ENCODE peak calls at places on chromosome X, in five cellular contexts. One of them, this sample, is unnamed.

GRCh38 chrX:18701621-18702361 is 5.7 kb upstream of the PPEF1 start:
- DNase-seq in mesendoderm: no peak
- DNase-seq in IMR-90: peak
- DNase-seq in mesenchymal stem cell: peak
- DNase-seq in H9: no peak
- DNase-seq in this sample: no peak

GRCh38 chrX:40434947-40435346 is 145.8 kb upstream of the ATP6AP2 start:
- DNase-seq in mesenchymal stem cell: peak
- DNase-seq in mesendoderm: peak
- DNase-seq in IMR-90: peak
- DNase-seq in H9: peak
- DNase-seq in this sample: no peak

GRCh38 chrX:109294097-109294815 is 187.6 kb downstream of the GUCY2F start:
- DNase-seq in mesendoderm: no peak
- DNase-seq in H9: no peak
- DNase-seq in mesenchymal stem cell: no peak
- DNase-seq in IMR-90: no peak
- DNase-seq in this sample: no peak

GRCh38 chrX:148500428-148501120 is at the start of gene AFF2:
- DNase-seq in mesenchymal stem cell: peak
- DNase-seq in IMR-90: no peak
- DNase-seq in mesendoderm: peak
- DNase-seq in H9: peak
- DNase-seq in this sample: peak

GRCh38 chrX:9279271-9279596 is 185.6 kb upstream of the TBL1X start:
- DNase-seq in H9: no peak
- DNase-seq in mesenchymal stem cell: peak
- DNase-seq in mesendoderm: no peak
- DNase-seq in IMR-90: peak
- DNase-seq in this sample: no peak

GRCh38 chrX:109873983-109874382 is 128.9 kb upstream of the TMEM164 start:
- DNase-seq in H9: no peak
- DNase-seq in mesendoderm: no peak
- DNase-seq in IMR-90: no peak
- DNase-seq in mesenchymal stem cell: no peak
- DNase-seq in this sample: no peak

GRCh38 chrX:15721911-15722310 is 16.2 kb upstream of the CA5B start:
- DNase-seq in mesenchymal stem cell: no peak
- DNase-seq in mesendoderm: no peak
- DNase-seq in H9: no peak
- DNase-seq in IMR-90: peak
- DNase-seq in this sample: no peak

GRCh38 chrX:134396174-134396573 is 63.8 kb upstream of the HPRT1 start:
- DNase-seq in mesenchymal stem cell: peak
- DNase-seq in IMR-90: peak
- DNase-seq in H9: no peak
- DNase-seq in mesendoderm: no peak
- DNase-seq in this sample: no peak

GRCh38 chrX:2548731-2549423 is 48.1 kb upstream of the DHRSX start:
- DNase-seq in mesendoderm: peak
- DNase-seq in mesenchymal stem cell: no peak
- DNase-seq in IMR-90: no peak
- DNase-seq in H9: peak
- DNase-seq in this sample: no peak

GRCh38 chrX:71928856-71929255 is 18.2 kb downstream of the NHSL2 start:
- DNase-seq in H9: no peak
- DNase-seq in IMR-90: no peak
- DNase-seq in mesenchymal stem cell: no peak
- DNase-seq in mesendoderm: no peak
- DNase-seq in this sample: no peak

GRCh38 chrX:153571159-153571908 is 27.6 kb downstream of the CCNQ start:
- DNase-seq in H9: no peak
- DNase-seq in IMR-90: no peak
- DNase-seq in mesenchymal stem cell: no peak
- DNase-seq in mesendoderm: no peak
- DNase-seq in this sample: no peak

DNA sequence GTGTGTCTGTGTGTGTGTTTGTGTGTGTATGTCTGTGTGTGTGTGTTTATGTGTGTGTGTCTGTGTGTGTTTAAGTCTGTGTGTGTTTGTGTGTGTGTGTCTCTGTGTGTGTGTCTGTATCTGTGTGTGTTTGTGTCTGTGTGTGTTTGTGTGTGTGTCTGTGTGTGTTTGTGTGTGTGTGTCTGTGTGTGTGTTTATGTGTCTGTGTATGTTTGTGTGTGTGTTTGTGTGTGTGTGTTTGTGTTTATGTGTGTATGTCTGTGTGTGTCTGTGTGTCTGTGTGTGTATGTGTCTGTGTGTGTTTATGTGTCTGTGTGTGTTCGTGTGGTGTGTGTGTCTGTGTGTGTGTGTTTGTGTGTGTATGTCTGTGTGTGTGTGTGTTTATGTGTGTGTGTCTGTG is 11.4 kb downstream of the IL9R start:
- DNase-seq in mesenchymal stem cell: peak
- DNase-seq in H9: no peak
- DNase-seq in mesendoderm: peak
- DNase-seq in IMR-90: no peak
- DNase-seq in this sample: no peak
- H3K23ac ChIP-seq in mesenchymal stem cell: no peak
- H3K23ac ChIP-seq in H9: no peak
- H3K23ac ChIP-seq in mesendoderm: no peak
- H3K23ac ChIP-seq in IMR-90: no peak
- H3K23ac ChIP-seq in this sample: no peak

GRCh38 chrX:793216-793770 is 162.7 kb downstream of the SHOX start:
- DNase-seq in mesendoderm: no peak
- DNase-seq in H9: peak
- DNase-seq in mesenchymal stem cell: no peak
- DNase-seq in IMR-90: no peak
- DNase-seq in this sample: no peak

GRCh38 chrX:791479-792034 is 161.0 kb downstream of the SHOX start:
- DNase-seq in mesenchymal stem cell: no peak
- DNase-seq in H9: peak
- DNase-seq in mesendoderm: peak
- DNase-seq in IMR-90: no peak
- DNase-seq in this sample: no peak

GRCh38 chrX:789096-789495 is 158.5 kb downstream of the SHOX start:
- DNase-seq in mesendoderm: no peak
- DNase-seq in IMR-90: no peak
- DNase-seq in H9: no peak
- DNase-seq in mesenchymal stem cell: no peak
- DNase-seq in this sample: no peak

GRCh38 chrX:790031-790430 is 159.4 kb downstream of the SHOX start:
- DNase-seq in mesendoderm: peak
- DNase-seq in IMR-90: no peak
- DNase-seq in H9: peak
- DNase-seq in mesenchymal stem cell: no peak
- DNase-seq in this sample: no peak

DNA sequence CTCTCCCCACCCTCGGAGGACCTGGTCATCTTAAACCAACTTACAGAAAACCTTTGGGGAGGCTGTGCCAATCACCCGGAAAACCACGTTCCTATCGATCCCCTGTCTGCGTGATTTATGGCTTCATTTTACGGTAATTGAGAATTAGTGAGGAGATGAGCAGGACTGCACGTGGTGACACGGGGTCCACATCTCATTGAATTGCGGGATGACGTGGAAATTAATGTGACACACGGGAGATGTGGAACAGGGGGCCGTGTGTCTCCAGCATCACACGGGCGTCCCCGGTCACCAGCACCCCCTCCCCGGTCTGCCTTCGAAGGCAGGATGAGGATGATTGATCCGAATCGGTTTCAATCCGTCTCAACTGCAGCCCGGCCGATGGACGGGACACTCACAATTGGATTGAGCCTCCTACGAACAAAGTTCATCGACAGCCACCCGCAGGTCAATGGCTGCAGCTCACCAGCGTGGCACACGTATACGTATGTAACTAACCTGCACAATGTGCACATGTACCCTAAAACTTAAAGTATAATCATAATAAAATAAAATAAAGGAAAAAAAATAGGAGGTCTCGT is 160.3 kb downstream of the SHOX start:
- DNase-seq in H9: no peak
- DNase-seq in IMR-90: no peak
- DNase-seq in mesendoderm: no peak
- DNase-seq in mesenchymal stem cell: no peak
- DNase-seq in this sample: no peak
- H3K23ac ChIP-seq in H9: no peak
- H3K23ac ChIP-seq in IMR-90: no peak
- H3K23ac ChIP-seq in mesendoderm: no peak
- H3K23ac ChIP-seq in mesenchymal stem cell: no peak
- H3K23ac ChIP-seq in this sample: peak

GRCh38 chrX:139907078-139907477 is 25.8 kb downstream of the ATP11C start:
- DNase-seq in mesendoderm: no peak
- DNase-seq in H9: no peak
- DNase-seq in IMR-90: no peak
- DNase-seq in mesenchymal stem cell: no peak
- DNase-seq in this sample: no peak
- H3K23ac ChIP-seq in mesendoderm: no peak
- H3K23ac ChIP-seq in H9: no peak
- H3K23ac ChIP-seq in IMR-90: no peak
- H3K23ac ChIP-seq in mesenchymal stem cell: no peak
- H3K23ac ChIP-seq in this sample: no peak

GRCh38 chrX:1325515-1326116 is 11.0 kb upstream of the IL3RA start:
- DNase-seq in mesendoderm: no peak
- DNase-seq in mesenchymal stem cell: no peak
- DNase-seq in IMR-90: no peak
- DNase-seq in H9: no peak
- DNase-seq in this sample: no peak

GRCh38 chrX:1322393-1322792 is 14.2 kb upstream of the IL3RA start:
- DNase-seq in mesenchymal stem cell: peak
- DNase-seq in IMR-90: no peak
- DNase-seq in mesendoderm: no peak
- DNase-seq in H9: no peak
- DNase-seq in this sample: no peak

GRCh38 chrX:1323315-1323714 is 13.3 kb upstream of the IL3RA start:
- DNase-seq in mesenchymal stem cell: peak
- DNase-seq in H9: peak
- DNase-seq in mesendoderm: peak
- DNase-seq in IMR-90: no peak
- DNase-seq in this sample: peak

GRCh38 chrX:1316527-1316926 is 20.1 kb upstream of the IL3RA start:
- DNase-seq in mesendoderm: no peak
- DNase-seq in mesenchymal stem cell: no peak
- DNase-seq in IMR-90: no peak
- DNase-seq in H9: no peak
- DNase-seq in this sample: no peak

DNA sequence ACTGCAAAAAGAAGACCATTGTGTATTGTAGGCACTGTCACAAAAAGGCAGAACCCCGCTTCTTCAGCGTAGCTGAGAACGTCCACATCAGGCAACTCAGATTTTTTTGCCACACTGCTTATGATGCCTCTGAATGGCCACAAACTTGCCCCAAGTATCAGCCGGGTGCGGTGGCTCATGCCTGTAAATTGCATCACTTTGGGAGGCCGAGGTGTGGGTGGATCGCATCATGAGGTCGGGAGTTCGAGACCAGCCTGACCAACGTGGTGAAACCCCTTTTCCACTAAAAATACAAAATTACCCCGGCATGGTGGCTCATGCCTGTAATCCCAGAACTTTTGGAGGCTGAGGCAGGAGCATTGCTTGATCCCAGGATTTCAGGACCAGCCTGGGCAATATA is 14.9 kb upstream of the IL3RA start:
- DNase-seq in mesenchymal stem cell: no peak
- DNase-seq in mesendoderm: no peak
- DNase-seq in H9: no peak
- DNase-seq in IMR-90: no peak
- DNase-seq in this sample: no peak
- H3K23ac ChIP-seq in mesenchymal stem cell: no peak
- H3K23ac ChIP-seq in mesendoderm: no peak
- H3K23ac ChIP-seq in H9: no peak
- H3K23ac ChIP-seq in IMR-90: no peak
- H3K23ac ChIP-seq in this sample: no peak